ENCODE peak calls at places on chromosomes 1 and 21, in nine cellular contexts. V is testis, B is iPS DF 6.9, E is MG63, U is heart left ventricle, G is spleen, A is neural progenitor cell, H is H1, N is lower lobe of right lung. Z is an unnamed sample.
A peak's percentile ranks its signal among the peaks of the same experiment; 100 is the strongest.

GRCh38 chr21:33378081-33378480 is 25.1 kb upstream of the IFNGR2 start:
- DNase-seq in V (no peak), B (no peak), E (no peak), U (no peak), G (no peak), A (no peak), H (no peak), N (no peak), Z (no peak)

GRCh38 chr1:38009088-38009840 is 3.3 kb upstream of the UTP11 start:
- DNase-seq in V (no peak), B (no peak), E (no peak), U (no peak), G (no peak), A (peak; percentile 39), H (no peak), N (no peak), Z (peak; percentile 41)

GRCh38 chr1:111813440-111814304 is 58.0 kb downstream of the DDX20 start:
- DNase-seq in V (no peak), B (no peak), E (no peak), U (no peak), G (no peak), A (peak; percentile 21), H (no peak), N (no peak), Z (peak; percentile 52)

GRCh38 chr21:39107739-39108138 is 75.5 kb downstream of the PSMG1 start:
- DNase-seq in V (no peak), B (no peak), E (no peak), U (no peak), G (no peak), A (no peak), H (no peak), N (no peak), Z (no peak)

GRCh38 chr1:232292246-232292645 is 337.7 kb downstream of the SIPA1L2 start:
- DNase-seq in V (no peak), B (no peak), E (no peak), U (no peak), G (no peak), A (no peak), H (no peak), N (no peak), Z (no peak)

GRCh38 chr1:174265273-174265672 is 106.0 kb downstream of the RABGAP1L start:
- DNase-seq in V (no peak), B (no peak), E (no peak), U (no peak), G (no peak), A (no peak), H (no peak), N (no peak), Z (no peak)

GRCh38 chr1:36787312-36787711 is 247.0 kb downstream of the GRIK3 start:
- DNase-seq in V (peak; percentile 19), B (no peak), E (no peak), U (no peak), G (no peak), A (no peak), H (no peak), N (no peak), Z (no peak)

GRCh38 chr1:95068956-95069710 is 3.6 kb downstream of the ALG14 start:
- DNase-seq in V (no peak), B (no peak), E (no peak), U (no peak), G (no peak), A (no peak), H (no peak), N (no peak), Z (no peak)

GRCh38 chr1:193549067-193549466 is 362.7 kb upstream of the B3GALT2 start:
- DNase-seq in V (no peak), B (no peak), E (no peak), U (no peak), G (no peak), A (no peak), H (no peak), N (no peak), Z (no peak)

GRCh38 chr1:167491586-167492408 is 26.5 kb downstream of the CD247 start:
- DNase-seq in V (no peak), B (no peak), E (no peak), U (no peak), G (no peak), A (peak; percentile 50), H (no peak), N (no peak), Z (peak; percentile 68)

GRCh38 chr1:153358691-153358975 is 979 bp downstream of the S100A9 start:
- DNase-seq in V (no peak), B (no peak), E (no peak), U (no peak), G (peak; percentile 35), A (no peak), H (no peak), N (no peak), Z (no peak)

GRCh38 chr1:234958066-234958701 is 170.5 kb downstream of the TOMM20 start:
- DNase-seq in V (no peak), B (no peak), E (peak; percentile 19), U (no peak), G (no peak), A (no peak), H (no peak), N (no peak), Z (no peak)

GRCh38 chr1:156608981-156609380 is 7.7 kb upstream of the GPATCH4 start:
- DNase-seq in V (peak; percentile 56), B (no peak), E (no peak), U (no peak), G (no peak), A (peak; percentile 58), H (no peak), N (no peak), Z (peak; percentile 55)
- H3K4me3 ChIP-seq in V (no peak overlapping the region), B (no peak overlapping the region), E (no peak overlapping the region), U (no peak overlapping the region), G (no peak overlapping the region), A (no peak overlapping the region), H (no peak overlapping the region), N (no peak overlapping the region), Z (no peak overlapping the region)

GRCh38 chr1:25484096-25484495 is 53.4 kb downstream of the MACO1 start:
- DNase-seq in V (peak; percentile 54), B (no peak), E (no peak), U (peak; percentile 52), G (no peak), A (no peak), H (no peak), N (no peak), Z (no peak)
- H3K36me3 ChIP-seq in V (no peaks in the 10 kb centered on the region), B (no peaks in the 10 kb centered on the region), E (peaks cover 16% of the 10 kb centered on the region), U (no peaks in the 10 kb centered on the region), G (peaks cover 66% of the 10 kb centered on the region), A (no peaks in the 10 kb centered on the region), H (peaks cover under 1% of the 10 kb centered on the region), N (peaks cover 46% of the 10 kb centered on the region), Z (no peaks in the 10 kb centered on the region)

DNA sequence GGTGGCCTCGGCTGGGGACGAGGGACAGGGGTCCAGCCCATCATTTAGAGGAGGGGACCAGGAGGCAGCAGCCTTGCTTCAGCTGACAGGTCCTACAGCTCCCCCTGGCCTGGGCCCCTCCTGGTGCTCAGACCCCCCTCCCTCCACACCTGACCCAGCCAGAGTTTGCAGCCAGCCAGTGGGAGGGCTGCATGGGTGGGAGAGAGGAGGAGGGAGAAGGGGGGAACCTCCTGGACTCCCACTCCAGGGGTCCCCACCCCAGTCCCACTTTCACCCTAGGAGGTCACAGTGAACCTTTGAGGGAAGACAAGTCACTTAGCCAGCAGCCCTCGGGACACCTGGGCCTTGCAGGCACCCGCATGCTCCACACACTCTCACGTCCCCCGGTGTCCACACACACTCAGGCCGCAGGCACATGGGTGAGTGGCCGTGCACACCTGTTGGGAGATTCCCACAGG is 108.9 kb upstream of the ZBTB40 start:
- DNase-seq in V (no peak), B (no peak), E (no peak), U (no peak), G (peak; percentile 58), A (no peak), H (no peak), N (no peak), Z (peak; percentile 59)
- H3K27me3 ChIP-seq in V (no peaks in the 10 kb centered on the region), B (no peaks in the 10 kb centered on the region), E (no peaks in the 10 kb centered on the region), U (peaks cover 8% of the 10 kb centered on the region), G (peaks cover 95% of the 10 kb centered on the region), A (no peaks in the 10 kb centered on the region), H (no peaks in the 10 kb centered on the region), N (peaks cover 46% of the 10 kb centered on the region), Z (peaks cover 2% of the 10 kb centered on the region)

GRCh38 chr1:40044065-40044575 is 3.6 kb downstream of the CAP1 start:
- DNase-seq in V (no peak), B (no peak), E (no peak), U (no peak), G (no peak), A (no peak), H (no peak), N (no peak), Z (no peak)
- H3K4me3 ChIP-seq in V (no peak overlapping the region), B (no peak overlapping the region), E (no peak overlapping the region), U (no peak overlapping the region), G (no peak overlapping the region), A (no peak overlapping the region), H (no peak overlapping the region), N (peak overlapping the region; percentile 74), Z (no peak overlapping the region)

DNA sequence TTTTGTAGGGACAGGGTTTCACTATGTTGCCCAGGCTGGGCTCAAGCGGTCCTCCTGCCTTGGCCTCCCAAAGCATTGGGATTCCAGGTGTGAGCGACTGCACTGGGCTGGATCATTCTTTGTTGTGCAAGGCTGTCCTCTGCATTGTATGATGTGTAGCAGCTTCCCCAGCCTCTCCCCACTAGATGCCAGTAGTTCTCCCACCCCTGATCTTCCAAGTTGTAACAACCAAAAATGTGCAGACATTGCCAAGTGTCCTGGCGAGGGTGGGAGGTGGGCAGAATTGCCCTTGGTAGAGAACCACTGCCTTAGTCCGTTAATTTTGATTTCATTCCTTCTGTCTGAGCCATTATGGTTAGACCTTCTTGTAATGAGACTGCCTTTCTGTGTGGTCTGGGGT is 7.2 kb downstream of the GALNT2 start:
- DNase-seq in V (peak; percentile 48), B (no peak), E (no peak), U (no peak), G (no peak), A (no peak), H (no peak), N (no peak), Z (no peak)
- H3K36me3 ChIP-seq in V (no peaks in the 10 kb centered on the region), B (no peaks in the 10 kb centered on the region), E (peaks cover 20% of the 10 kb centered on the region), U (no peaks in the 10 kb centered on the region), G (peaks cover 16% of the 10 kb centered on the region), A (no peaks in the 10 kb centered on the region), H (no peaks in the 10 kb centered on the region), N (no peaks in the 10 kb centered on the region), Z (no peaks in the 10 kb centered on the region)

GRCh38 chr1:47515390-47515789 is 77.5 kb downstream of the FOXD2 start:
- DNase-seq in V (no peak), B (no peak), E (no peak), U (no peak), G (peak; percentile 6), A (no peak), H (no peak), N (no peak), Z (peak; percentile 38)
- H3K27me3 ChIP-seq in V (no peaks in the 10 kb centered on the region), B (peaks cover 2% of the 10 kb centered on the region), E (no peaks in the 10 kb centered on the region), U (peaks cover 14% of the 10 kb centered on the region), G (peaks cover 53% of the 10 kb centered on the region), A (peaks cover 45% of the 10 kb centered on the region), H (peaks cover 2% of the 10 kb centered on the region), N (peaks cover 7% of the 10 kb centered on the region), Z (peaks cover 8% of the 10 kb centered on the region)